ENCODE peak calls at places on chromosomes 2 and 18, in seven cellular contexts. Y, D, W, L, P, U and O are unnamed samples. For H3K4me1, the result is how much of the 10 kb centered on the place peaks cover.

GRCh38 chr2:26018184-26018716 is 15.6 kb upstream of the RAB10 start:
- DNase-seq in Y (peak), D (peak), W (peak), L (no peak), P (peak), U (peak), O (peak)

GRCh38 chr2:620456-621302 is 56.5 kb downstream of the TMEM18 start:
- DNase-seq in Y (no peak), D (no peak), W (no peak), L (no peak), P (no peak), U (no peak), O (no peak)

GRCh38 chr2:209496586-209496982 is 72.7 kb downstream of the MAP2 start:
- DNase-seq in Y (peak), D (no peak), W (no peak), L (no peak), P (no peak), U (no peak), O (no peak)

GRCh38 chr2:20365249-20365817 is 14.7 kb upstream of the PUM2 start:
- DNase-seq in Y (peak), D (no peak), W (no peak), L (no peak), P (no peak), U (no peak), O (no peak)

GRCh38 chr2:128043041-128043440 is 15.2 kb upstream of the SAP130 start:
- DNase-seq in Y (no peak), D (no peak), W (no peak), L (no peak), P (no peak), U (no peak), O (no peak)

GRCh38 chr18:47929681-47930085 is 776 bp downstream of the SMAD2 start:
- DNase-seq in Y (no peak), D (no peak), W (no peak), L (no peak), P (no peak), U (no peak), O (no peak)

GRCh38 chr2:20491739-20492531 is 45.1 kb downstream of the RHOB start:
- DNase-seq in Y (peak), D (peak), W (no peak), L (no peak), P (no peak), U (no peak), O (no peak)

GRCh38 chr2:238462782-238463396 is 36.2 kb downstream of the ASB1 start:
- DNase-seq in Y (peak), D (no peak), W (peak), L (no peak), P (no peak), U (no peak), O (no peak)

GRCh38 chr18:60277855-60278480 is 94.6 kb downstream of the MC4R start:
- DNase-seq in Y (peak), D (no peak), W (no peak), L (no peak), P (no peak), U (no peak), O (no peak)

GRCh38 chr18:62802523-62802922 is 87.2 kb downstream of the PHLPP1 start:
- DNase-seq in Y (no peak), D (no peak), W (no peak), L (no peak), P (no peak), U (no peak), O (no peak)

DNA sequence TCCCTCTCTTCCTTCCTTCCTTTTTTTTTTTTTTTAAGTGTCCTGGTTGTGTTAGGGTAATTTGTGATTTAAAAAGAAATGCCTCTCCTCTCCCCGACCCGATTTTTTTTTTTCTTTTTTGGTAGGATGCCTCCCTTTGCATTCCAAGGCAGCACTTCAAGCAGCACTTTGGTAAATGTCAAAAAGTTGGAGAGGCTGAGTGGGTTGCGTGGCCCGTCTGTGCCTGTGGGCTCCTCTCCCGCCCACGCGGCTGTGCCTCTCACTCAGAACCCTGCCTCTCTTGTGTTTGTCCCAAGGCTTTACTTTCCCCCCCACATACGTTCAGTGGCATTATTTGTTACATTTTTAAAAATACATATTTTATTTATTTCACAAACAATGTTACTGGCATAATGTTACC is 147.5 kb downstream of the AGAP1 start:
- DNase-seq in Y (peak), D (no peak), W (no peak), L (no peak), P (no peak), U (no peak), O (no peak)
- H3K4me3 ChIP-seq in Y (no peak), D (no peak), W (no peak), L (no peak), P (no peak), U (no peak), O (no peak)

GRCh38 chr2:218036371-218036770 is 32.7 kb upstream of the RUFY4 start:
- DNase-seq in Y (no peak), D (no peak), W (no peak), L (no peak), P (no peak), U (no peak), O (no peak)
- TF ChIP-seq CTCF in Y (peak), D (no peak), W (peak), L (no peak), P (peak), U (no peak), O (no peak)

GRCh38 chr2:24080721-24081120 is 3.9 kb downstream of the TP53I3 start:
- DNase-seq in Y (no peak), D (no peak), W (no peak), L (no peak), P (no peak), U (no peak), O (no peak)
- H3K4me1 ChIP-seq in Y (under half), D (under half), W (under half), L (under half), P (under half), U (under half), O (under half)

GRCh38 chr2:217938038-217938437 is 64.8 kb downstream of the TNS1 start:
- DNase-seq in Y (no peak), D (peak), W (no peak), L (no peak), P (no peak), U (no peak), O (no peak)

GRCh38 chr2:217935901-217936684 is 66.7 kb downstream of the TNS1 start:
- DNase-seq in Y (peak), D (no peak), W (no peak), L (no peak), P (no peak), U (no peak), O (no peak)

GRCh38 chr2:217936952-217937351 is 65.8 kb downstream of the TNS1 start:
- DNase-seq in Y (no peak), D (no peak), W (no peak), L (no peak), P (no peak), U (no peak), O (no peak)

GRCh38 chr2:217939220-217939619 is 63.6 kb downstream of the TNS1 start:
- DNase-seq in Y (no peak), D (peak), W (no peak), L (no peak), P (no peak), U (no peak), O (no peak)

GRCh38 chr2:217937446-217937845 is 65.3 kb downstream of the TNS1 start:
- DNase-seq in Y (peak), D (no peak), W (no peak), L (no peak), P (no peak), U (peak), O (no peak)
- H3K4me3 ChIP-seq in Y (no peak), D (peak), W (no peak), L (peak), P (peak), U (no peak), O (no peak)

DNA sequence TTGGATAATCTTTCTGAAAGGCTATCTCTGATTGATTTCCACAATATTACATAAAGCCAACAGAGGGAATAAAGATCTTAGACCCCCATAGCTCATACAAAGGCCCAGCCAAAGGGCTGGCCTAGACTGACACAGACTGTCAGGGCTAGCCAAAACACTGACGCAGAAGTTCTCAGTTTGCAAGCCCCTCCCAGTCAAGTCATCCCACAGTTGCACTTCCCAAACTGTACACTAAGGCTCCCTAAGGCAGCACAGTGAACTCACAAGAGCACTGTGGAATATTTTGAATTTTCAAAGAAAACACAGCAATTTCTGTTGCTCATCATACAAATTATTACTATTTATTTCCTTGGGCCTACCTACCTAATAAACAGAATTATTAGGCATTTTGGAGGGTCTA is 244.9 kb downstream of the SP3 start:
- DNase-seq in Y (peak), D (no peak), W (no peak), L (no peak), P (no peak), U (no peak), O (no peak)
- TF ChIP-seq CTCF in Y (peak), D (no peak), W (no peak), L (no peak), P (no peak), U (no peak), O (no peak)

GRCh38 chr2:234247453-234248180 is 197.1 kb downstream of the SPP2 start:
- DNase-seq in Y (no peak), D (no peak), W (no peak), L (no peak), P (no peak), U (no peak), O (no peak)
- H3K4me1 ChIP-seq in Y (under half), D (under half), W (under half), L (under half), P (under half), U (under half), O (under half)